ENCODE peak calls at places on chromosomes 4 and X, in ten cellular contexts. X is HepG2, B is neural progenitor cell, G is GM23248, W is neuronal stem cell, C is mammary epithelial cell, E is IMR-90, H is endothelial cell of umbilical vein, O is PC-3, K is astrocyte. T is an unnamed sample. For H3K36me3, the result is how much of the 10 kb centered on the place peaks cover.

GRCh38 chr4:5887361-5888221 is 5.3 kb downstream of the CRMP1 start:
- DNase-seq in X (no peak), B (peak), G (no peak), W (no peak), C (no peak), E (no peak), H (no peak), O (no peak), K (no peak), T (peak)

GRCh38 chrX:152642931-152643525 is 5.3 kb downstream of the GABRQ start:
- DNase-seq in X (no peak), B (no peak), G (no peak), W (no peak), C (no peak), E (no peak), H (no peak), O (no peak), K (no peak), T (no peak)

GRCh38 chr4:8198906-8199593 is at the start of gene SH3TC1:
- DNase-seq in X (peak), B (peak), G (peak), W (no peak), C (peak), E (peak), H (peak), O (peak), K (peak), T (peak)

GRCh38 chrX:39869846-39870601 is 227.7 kb downstream of the BCOR start:
- DNase-seq in X (no peak), B (no peak), G (peak), W (no peak), C (peak), E (peak), H (peak), O (peak), K (peak), T (peak)

GRCh38 chrX:15745179-15745578 is 7.1 kb downstream of the CA5B start:
- DNase-seq in X (peak), B (no peak), G (peak), W (no peak), C (peak), E (peak), H (no peak), O (no peak), K (no peak), T (no peak)

GRCh38 chr4:20037745-20038144 is 214.0 kb upstream of the SLIT2 start:
- DNase-seq in X (no peak), B (no peak), G (no peak), W (no peak), C (no peak), E (no peak), H (no peak), O (no peak), K (no peak), T (no peak)

GRCh38 chr4:179989975-179990374 is 2253.2 kb upstream of the TENM3 start:
- DNase-seq in X (no peak), B (no peak), G (no peak), W (no peak), C (no peak), E (no peak), H (no peak), O (no peak), K (no peak), T (no peak)

GRCh38 chr4:39526810-39527295 is 386 bp downstream of the UGDH start:
- DNase-seq in X (no peak), B (peak), G (no peak), W (peak), C (no peak), E (no peak), H (no peak), O (peak), K (peak), T (no peak)

GRCh38 chr4:119580293-119580692 is 48.3 kb downstream of the PDE5A start:
- DNase-seq in X (no peak), B (no peak), G (no peak), W (no peak), C (no peak), E (no peak), H (no peak), O (no peak), K (no peak), T (no peak)

GRCh38 chr4:127870688-127871087 is 10.0 kb upstream of the PLK4 start:
- DNase-seq in X (no peak), B (no peak), G (peak), W (no peak), C (peak), E (peak), H (peak), O (peak), K (peak), T (peak)

GRCh38 chrX:125436855-125437254 is 117.2 kb downstream of the TEX13C start:
- DNase-seq in X (no peak), B (peak), G (peak), W (peak), C (peak), E (no peak), H (no peak), O (peak), K (no peak), T (no peak)

GRCh38 chrX:135516376-135516775 is 4.1 kb upstream of the INTS6L start:
- DNase-seq in X (no peak), B (peak), G (no peak), W (no peak), C (no peak), E (no peak), H (no peak), O (no peak), K (no peak), T (no peak)

GRCh38 chrX:148522006-148522405 is 21.6 kb downstream of the AFF2 start:
- DNase-seq in X (no peak), B (no peak), G (no peak), W (no peak), C (no peak), E (no peak), H (no peak), O (no peak), K (no peak), T (no peak)

GRCh38 chrX:130174937-130175336 is 3.2 kb downstream of the RAB33A start:
- DNase-seq in X (no peak), B (no peak), G (no peak), W (no peak), C (no peak), E (no peak), H (no peak), O (no peak), K (no peak), T (no peak)
- H3K9ac ChIP-seq in X (no peak), B (no peak), G (no peak), W (no peak), C (no peak), E (no peak), H (no peak), O (no peak), K (no peak), T (no peak)

GRCh38 chr4:24598025-24598424 is 13.7 kb upstream of the DHX15 start:
- DNase-seq in X (peak), B (no peak), G (no peak), W (no peak), C (peak), E (peak), H (no peak), O (peak), K (no peak), T (no peak)
- H3K27ac ChIP-seq in X (no peak), B (no peak), G (no peak), W (no peak), C (peak), E (no peak), H (no peak), O (peak), K (no peak), T (no peak)

DNA sequence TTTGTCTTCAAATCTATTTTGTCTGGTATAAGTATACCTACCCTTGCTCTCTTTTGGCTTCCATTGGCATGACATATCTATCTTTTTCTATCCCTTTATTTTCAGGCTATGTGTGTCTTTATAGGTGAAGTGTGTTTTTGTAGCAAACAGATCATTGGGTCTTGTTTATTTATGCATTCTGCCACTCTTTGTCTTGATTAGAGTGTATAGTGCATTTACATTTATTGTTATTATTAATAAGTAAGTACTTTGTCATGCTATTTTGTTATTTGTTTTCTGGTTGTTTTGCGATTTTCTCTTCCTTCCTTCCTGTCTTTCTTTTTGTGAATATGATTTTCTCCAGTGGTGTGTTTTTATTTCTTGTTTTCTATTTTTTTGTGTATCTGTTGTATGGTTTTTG is 188.6 kb downstream of the GLUD2 start:
- DNase-seq in X (no peak), B (no peak), G (no peak), W (no peak), C (no peak), E (no peak), H (no peak), O (no peak), K (no peak), T (no peak)
- H3K36me3 ChIP-seq in X (under half), B (under half), G (under half), W (under half), C (under half), E (under half), H (under half), O (under half), K (under half), T (under half)

DNA sequence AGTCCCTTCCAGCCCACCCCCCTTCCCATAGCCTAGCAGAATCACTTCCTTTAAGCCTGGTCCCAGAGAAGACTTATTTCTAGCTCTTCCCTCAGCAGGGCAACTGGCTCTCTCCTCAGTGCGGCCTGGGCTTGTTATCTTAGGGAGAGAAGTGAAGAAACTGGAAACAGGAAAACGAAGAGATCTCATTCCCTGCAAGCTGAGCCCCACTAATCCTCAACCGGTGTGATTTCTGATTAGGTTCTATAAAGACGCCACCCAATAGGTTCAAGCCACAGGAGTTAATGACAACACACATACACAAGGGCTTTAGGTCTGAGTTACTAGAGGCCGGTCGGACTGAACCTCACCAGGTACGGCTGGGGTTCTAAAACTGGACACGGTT is 3.2 kb downstream of the GSX2 start:
- DNase-seq in X (no peak), B (peak), G (no peak), W (no peak), C (no peak), E (no peak), H (no peak), O (no peak), K (no peak), T (no peak)
- H3K9ac ChIP-seq in X (no peak), B (no peak), G (peak), W (no peak), C (no peak), E (no peak), H (no peak), O (no peak), K (no peak), T (no peak)

DNA sequence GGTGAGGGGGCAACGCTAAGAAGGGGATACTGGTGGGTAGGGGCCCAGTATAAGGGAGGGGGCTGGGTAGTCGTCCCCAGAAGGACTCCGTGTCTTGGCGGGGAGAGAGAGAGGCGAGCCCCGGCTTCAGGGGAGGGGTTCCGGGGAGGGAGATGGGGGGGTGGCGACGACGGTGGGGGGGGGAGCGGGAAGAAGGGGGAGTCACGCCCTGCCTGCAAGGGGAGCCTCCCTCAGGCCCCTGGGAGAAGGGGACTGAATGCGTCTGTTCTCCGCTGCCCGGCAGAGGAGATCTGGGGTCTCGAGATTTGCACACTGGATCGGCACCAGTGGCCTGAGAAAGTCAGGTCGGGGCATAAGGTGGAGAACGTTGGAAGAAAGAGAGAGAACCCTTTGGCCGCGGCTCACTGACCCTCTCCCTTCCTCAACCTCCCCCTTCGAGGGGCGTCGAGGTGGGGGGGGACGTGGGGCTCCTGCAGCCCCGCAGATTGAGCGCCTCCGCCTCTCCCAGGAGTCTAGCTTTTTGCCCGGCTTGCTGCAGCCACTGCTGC is 609 bp upstream of the BCORL1 start:
- DNase-seq in X (no peak), B (no peak), G (no peak), W (no peak), C (no peak), E (no peak), H (no peak), O (no peak), K (no peak), T (no peak)
- H3K27ac ChIP-seq in X (no peak), B (no peak), G (no peak), W (no peak), C (no peak), E (no peak), H (no peak), O (no peak), K (no peak), T (no peak)

GRCh38 chr4:81429607-81430006 is 42.1 kb downstream of the RASGEF1B start:
- DNase-seq in X (no peak), B (no peak), G (no peak), W (no peak), C (no peak), E (no peak), H (no peak), O (no peak), K (no peak), T (no peak)

GRCh38 chr4:81429031-81429430 is 42.7 kb downstream of the RASGEF1B start:
- DNase-seq in X (no peak), B (no peak), G (no peak), W (no peak), C (no peak), E (no peak), H (no peak), O (no peak), K (no peak), T (no peak)

GRCh38 chr4:81427605-81427922 is 44.1 kb downstream of the RASGEF1B start:
- DNase-seq in X (no peak), B (no peak), G (no peak), W (peak), C (no peak), E (no peak), H (no peak), O (no peak), K (no peak), T (no peak)

GRCh38 chr4:81426770-81427604 is 44.7 kb downstream of the RASGEF1B start:
- DNase-seq in X (no peak), B (peak), G (no peak), W (peak), C (peak), E (peak), H (no peak), O (no peak), K (peak), T (no peak)

GRCh38 chr4:81428002-81428401 is 43.7 kb downstream of the RASGEF1B start:
- DNase-seq in X (no peak), B (no peak), G (no peak), W (no peak), C (no peak), E (no peak), H (no peak), O (no peak), K (no peak), T (no peak)
- H3K36me3 ChIP-seq in X (under half), B (under half), G (under half), W (under half), C (under half), E (under half), H (under half), O (under half), K (under half), T (under half)

GRCh38 chrX:2690856-2691542 is at the start of gene CD99:
- DNase-seq in X (peak), B (peak), G (peak), W (peak), C (peak), E (peak), H (peak), O (peak), K (peak), T (peak)

GRCh38 chrX:2691543-2692220 is 587 bp downstream of the CD99 start:
- DNase-seq in X (no peak), B (peak), G (peak), W (no peak), C (no peak), E (peak), H (peak), O (peak), K (peak), T (peak)

GRCh38 chrX:2693526-2694002 is 2.5 kb downstream of the CD99 start:
- DNase-seq in X (no peak), B (no peak), G (peak), W (no peak), C (no peak), E (no peak), H (peak), O (no peak), K (no peak), T (no peak)

GRCh38 chrX:2693123-2693438 is 2.0 kb downstream of the CD99 start:
- DNase-seq in X (no peak), B (no peak), G (peak), W (no peak), C (no peak), E (no peak), H (no peak), O (no peak), K (no peak), T (no peak)

DNA sequence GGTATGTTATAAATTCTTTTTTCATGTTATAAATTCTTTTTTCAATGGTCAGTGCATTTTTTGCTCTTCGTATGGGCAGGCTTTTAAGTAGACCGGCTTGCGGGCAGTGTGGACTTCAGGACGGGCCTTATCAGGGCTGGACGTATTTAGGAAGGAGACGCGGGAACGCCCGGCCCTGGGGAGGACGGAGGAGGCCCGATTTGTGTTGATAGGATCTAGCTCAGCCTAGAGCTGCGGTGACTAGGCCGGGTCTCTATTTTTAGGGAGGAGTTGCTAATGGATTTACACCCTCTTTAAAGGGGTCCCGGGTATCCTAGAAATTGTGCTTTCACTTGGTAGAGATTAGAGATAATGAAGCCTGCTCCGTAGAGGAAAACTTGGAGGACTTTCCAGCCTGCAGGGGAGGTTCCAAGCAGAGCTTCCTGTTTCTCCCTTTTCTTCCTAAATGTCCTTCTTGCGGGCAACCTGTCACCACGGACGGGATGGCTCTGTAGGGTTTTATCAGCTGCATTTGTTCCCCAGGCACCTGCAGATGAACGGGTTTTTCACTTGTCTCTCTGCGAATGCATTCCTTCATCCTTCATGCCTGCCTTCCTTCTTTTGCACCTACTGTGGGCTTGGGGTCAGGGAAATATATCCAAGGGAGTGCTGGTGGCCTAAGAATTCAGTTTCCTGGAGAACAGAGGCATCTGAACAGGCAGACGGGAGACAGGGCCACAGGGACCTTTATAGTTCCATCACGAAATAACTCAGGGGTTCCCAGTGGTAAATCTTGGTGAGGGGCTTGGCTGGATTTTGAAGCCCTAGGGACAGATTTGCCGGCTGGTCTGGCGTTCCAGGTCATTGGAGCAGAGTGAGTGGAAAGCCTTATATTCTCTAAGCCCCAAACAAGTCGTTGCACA is 1.4 kb downstream of the CD99 start:
- DNase-seq in X (no peak), B (peak), G (peak), W (no peak), C (no peak), E (peak), H (peak), O (peak), K (peak), T (peak)
- H3K9ac ChIP-seq in X (peak), B (peak), G (peak), W (peak), C (peak), E (peak), H (peak), O (peak), K (peak), T (peak)

GRCh38 chr4:76219299-76220055 is 5.9 kb upstream of the SCARB2 start:
- DNase-seq in X (peak), B (no peak), G (peak), W (no peak), C (peak), E (peak), H (no peak), O (peak), K (peak), T (peak)
- H3K27ac ChIP-seq in X (no peak), B (no peak), G (no peak), W (no peak), C (no peak), E (peak), H (no peak), O (no peak), K (no peak), T (no peak)